ENCODE peak calls at places on chromosomes 16 and 17, in five cellular contexts. X is B cell, M is nucleus accumbens, E is NCI-H187, H is fibroblast of the conjunctiva. Z is an unnamed sample.

GRCh38 chr17:45270828-45271418 is 9.0 kb upstream of the SPATA32 start:
- DNase-seq in M (no peak), X (no peak), E (no peak), H (no peak), Z (no peak)

GRCh38 chr17:78839173-78839761 is 1.3 kb downstream of the USP36 start:
- DNase-seq in E (no peak), M (no peak), H (no peak), X (no peak), Z (no peak)

GRCh38 chr16:23284584-23284983 is 17.5 kb upstream of the SCNN1B start:
- DNase-seq in H (no peak), E (no peak), M (no peak), X (no peak), Z (no peak)

GRCh38 chr17:9956474-9957131 is 51.5 kb upstream of the RCVRN start:
- DNase-seq in E (no peak), X (no peak), H (no peak), M (no peak), Z (no peak)

GRCh38 chr17:76268015-76268749 is 3.0 kb downstream of the UBALD2 start:
- DNase-seq in E (no peak), X (peak), H (peak), M (peak), Z (no peak)

GRCh38 chr17:28967240-28968135 is 16.2 kb upstream of the PHF12 start:
- DNase-seq in H (no peak), M (no peak), E (no peak), X (no peak), Z (no peak)

GRCh38 chr16:18933501-18933900 is 7.3 kb upstream of the SMG1 start:
- DNase-seq in H (no peak), X (no peak), E (no peak), M (no peak), Z (no peak)

GRCh38 chr16:85754403-85754802 is 3.5 kb upstream of the C16orf74 start:
- DNase-seq in X (peak), H (no peak), E (peak), M (no peak), Z (no peak)

GRCh38 chr16:27564226-27564625 is 14.3 kb downstream of the KATNIP start:
- DNase-seq in M (no peak), H (no peak), E (no peak), X (no peak), Z (no peak)

GRCh38 chr16:55661842-55662479 is 6.2 kb downstream of the SLC6A2 start:
- DNase-seq in E (no peak), H (peak), M (no peak), X (no peak), Z (no peak)

GRCh38 chr17:29663155-29663554 is 40.4 kb upstream of the CORO6 start:
- DNase-seq in E (no peak), H (no peak), X (no peak), M (no peak), Z (no peak)

GRCh38 chr17:47276868-47277267 is 23.2 kb downstream of the ITGB3 start:
- DNase-seq in M (no peak), H (peak), E (peak), X (no peak), Z (no peak)

GRCh38 chr17:8016632-8017424 is 14.4 kb downstream of the GUCY2D start:
- DNase-seq in H (peak), E (no peak), M (no peak), X (no peak), Z (no peak)

GRCh38 chr16:4386951-4387565 is 15.4 kb downstream of the VASN start:
- DNase-seq in H (no peak), M (no peak), E (no peak), X (no peak), Z (no peak)

GRCh38 chr17:65785109-65785508 is 223.7 kb upstream of the AXIN2 start:
- DNase-seq in X (no peak), E (no peak), M (no peak), H (peak), Z (peak)

GRCh38 chr17:77011173-77012011 is 129.4 kb upstream of the SEC14L1 start:
- DNase-seq in H (peak), E (peak), X (no peak), M (no peak), Z (no peak)

GRCh38 chr17:77735341-77736206 is 222.9 kb upstream of the TNRC6C start:
- DNase-seq in H (peak), X (no peak), M (peak), E (peak), Z (no peak)

GRCh38 chr17:74950207-74950606 is 14.5 kb downstream of the OTOP3 start:
- DNase-seq in M (no peak), E (no peak), X (no peak), H (no peak), Z (no peak)

GRCh38 chr16:83965444-83966152 is 2.4 kb upstream of the NECAB2 start:
- DNase-seq in E (no peak), M (no peak), X (no peak), H (no peak), Z (no peak)

GRCh38 chr17:59257101-59257500 is 36.8 kb downstream of the GDPD1 start:
- DNase-seq in H (no peak), E (no peak), M (no peak), X (no peak), Z (no peak)

GRCh38 chr16:20316715-20317114 is 10.6 kb downstream of the GP2 start:
- DNase-seq in M (no peak), H (no peak), E (no peak), X (no peak), Z (no peak)

GRCh38 chr17:77618173-77618572 is 340.3 kb upstream of the TNRC6C start:
- DNase-seq in E (no peak), H (no peak), M (no peak), X (no peak), Z (no peak)

GRCh38 chr17:34580685-34581445 is 1.5 kb downstream of the TMEM132E start:
- DNase-seq in E (no peak), M (no peak), X (no peak), H (no peak), Z (no peak)

GRCh38 chr17:76585649-76586593 is at the start of gene ST6GALNAC2:
- DNase-seq in X (no peak), M (no peak), H (no peak), E (peak), Z (no peak)

GRCh38 chr16:77679336-77679735 is 43.0 kb upstream of the NUDT7 start:
- DNase-seq in E (no peak), X (no peak), M (no peak), H (no peak), Z (no peak)